ENCODE peak calls at places on chromosomes 12 and 14, in ten cellular contexts. I is pons, G is brain microvascular endothelial cell, U is smooth muscle cell of the brain vasculature, J is GM12891, Z is EL, W is COR-L47, M is mesothelial cell of epicardium, E is HL-60, F is Right ventricle myocardium inferior. L is an unnamed sample.

GRCh38 chr12:25208554-25208953 is 13.5 kb downstream of the ETFRF1 start:
- DNase-seq in I (no peak), G (no peak), U (no peak), J (no peak), Z (no peak), W (no peak), M (no peak), E (no peak), F (no peak), L (no peak)

GRCh38 chr14:61003571-61003970 is 22.5 kb downstream of the SLC38A6 start:
- DNase-seq in I (no peak), G (no peak), U (no peak), J (no peak), Z (peak; percentile 6), W (no peak), M (no peak), E (no peak), F (no peak), L (no peak)

GRCh38 chr14:56998728-56999127 is 188.4 kb upstream of the OTX2 start:
- DNase-seq in I (no peak), G (no peak), U (no peak), J (no peak), Z (no peak), W (no peak), M (no peak), E (no peak), F (no peak), L (no peak)

GRCh38 chr12:58413794-58414193 is 472.4 kb downstream of the ATP23 start:
- DNase-seq in I (no peak), G (peak; percentile 82), U (no peak), J (no peak), Z (peak; percentile 51), W (no peak), M (no peak), E (no peak), F (no peak), L (no peak)

GRCh38 chr12:51244269-51244668 is 5.6 kb downstream of the DAZAP2 start:
- DNase-seq in I (no peak), G (peak; percentile 22), U (no peak), J (no peak), Z (peak; percentile 40), W (no peak), M (no peak), E (no peak), F (no peak), L (no peak)

GRCh38 chr14:103139371-103140016 is 16.2 kb downstream of the TNFAIP2 start:
- DNase-seq in I (no peak), G (no peak), U (no peak), J (no peak), Z (no peak), W (no peak), M (no peak), E (no peak), F (no peak), L (no peak)

GRCh38 chr12:28082101-28082500 is 108.2 kb upstream of the CCDC91 start:
- DNase-seq in I (no peak), G (no peak), U (no peak), J (no peak), Z (no peak), W (no peak), M (no peak), E (no peak), F (no peak), L (no peak)

GRCh38 chr14:34629344-34629656 is 648 bp downstream of the SNX6 start:
- DNase-seq in I (no peak), G (no peak), U (no peak), J (no peak), Z (no peak), W (peak; percentile 19), M (no peak), E (no peak), F (no peak), L (no peak)

GRCh38 chr14:94787655-94788054 is 17.7 kb upstream of the GSC start:
- DNase-seq in I (no peak), G (no peak), U (no peak), J (no peak), Z (no peak), W (no peak), M (no peak), E (no peak), F (no peak), L (no peak)

GRCh38 chr14:53655080-53655785 is 301.4 kb downstream of the BMP4 start:
- DNase-seq in I (no peak), G (no peak), U (no peak), J (no peak), Z (no peak), W (no peak), M (no peak), E (no peak), F (no peak), L (no peak)

GRCh38 chr12:108514468-108514972 is 557 bp upstream of the FICD start:
- DNase-seq in I (no peak), G (no peak), U (no peak), J (no peak), Z (no peak), W (no peak), M (no peak), E (no peak), F (no peak), L (no peak)

GRCh38 chr12:131038159-131038558 is 84.5 kb downstream of the ADGRD1 start:
- DNase-seq in I (no peak), G (no peak), U (no peak), J (no peak), Z (no peak), W (no peak), M (no peak), E (no peak), F (no peak), L (no peak)

GRCh38 chr12:105744659-105745058 is 394.1 kb downstream of the NUAK1 start:
- DNase-seq in I (no peak), G (no peak), U (no peak), J (no peak), Z (no peak), W (no peak), M (no peak), E (no peak), F (no peak), L (no peak)

GRCh38 chr12:56688846-56689113 is 696 bp upstream of the PTGES3 start:
- DNase-seq in I (no peak), G (no peak), U (no peak), J (peak; percentile 47), Z (no peak), W (peak; percentile 65), M (no peak), E (no peak), F (no peak), L (no peak)

GRCh38 chr14:77128414-77128891 is 13.1 kb downstream of the ZDHHC22 start:
- DNase-seq in I (no peak), G (no peak), U (no peak), J (no peak), Z (peak; percentile 37), W (no peak), M (no peak), E (no peak), F (no peak), L (no peak)

GRCh38 chr14:68760771-68761170 is 32.1 kb downstream of the ZFP36L1 start:
- DNase-seq in I (no peak), G (no peak), U (no peak), J (no peak), Z (no peak), W (no peak), M (no peak), E (no peak), F (no peak), L (no peak)

GRCh38 chr12:68612245-68612644 is 1.5 kb downstream of the RAP1B start:
- DNase-seq in I (no peak), G (no peak), U (no peak), J (no peak), Z (peak; percentile 48), W (no peak), M (no peak), E (no peak), F (no peak), L (no peak)

GRCh38 chr14:87063181-87063580 is 929.8 kb downstream of the GALC start:
- DNase-seq in I (no peak), G (no peak), U (no peak), J (no peak), Z (no peak), W (no peak), M (no peak), E (no peak), F (no peak), L (no peak)

GRCh38 chr14:59282366-59282765 is 93.9 kb downstream of the DAAM1 start:
- DNase-seq in I (no peak), G (peak; percentile 63), U (no peak), J (no peak), Z (peak; percentile 75), W (no peak), M (no peak), E (peak; percentile 34), F (no peak), L (no peak)

GRCh38 chr14:58947156-58947555 is 241.3 kb upstream of the DAAM1 start:
- DNase-seq in I (no peak), G (peak; percentile 51), U (no peak), J (no peak), Z (no peak), W (no peak), M (no peak), E (no peak), F (no peak), L (no peak)

GRCh38 chr14:61750708-61751474 is 11.3 kb upstream of the SNAPC1 start:
- DNase-seq in I (peak; percentile 76), G (no peak), U (no peak), J (peak; percentile 54), Z (peak; percentile 78), W (peak; percentile 85), M (no peak), E (peak; percentile 46), F (peak; percentile 95), L (peak; percentile 75)

GRCh38 chr12:76957306-76957705 is 78.5 kb upstream of the CSRP2 start:
- DNase-seq in I (no peak), G (no peak), U (no peak), J (no peak), Z (no peak), W (no peak), M (no peak), E (no peak), F (no peak), L (no peak)

GRCh38 chr12:61018571-61018970 is 1241.6 kb upstream of the USP15 start:
- DNase-seq in I (no peak), G (no peak), U (no peak), J (no peak), Z (no peak), W (no peak), M (no peak), E (no peak), F (no peak), L (no peak)

GRCh38 chr12:77681726-77682125 is 149.0 kb upstream of the NAV3 start:
- DNase-seq in I (no peak), G (no peak), U (no peak), J (no peak), Z (no peak), W (no peak), M (no peak), E (no peak), F (no peak), L (no peak)

GRCh38 chr14:74619672-74620131 is 7.7 kb upstream of the LTBP2 start:
- DNase-seq in I (no peak), G (peak; percentile 96), U (no peak), J (no peak), Z (peak; percentile 100), W (no peak), M (no peak), E (no peak), F (peak; percentile 88), L (no peak)

GRCh38 chr14:67971627-67972625 is 152.3 kb downstream of the RAD51B start:
- DNase-seq in I (no peak), G (no peak), U (no peak), J (no peak), Z (peak; percentile 80), W (no peak), M (no peak), E (no peak), F (no peak), L (no peak)

GRCh38 chr12:69039881-69040280 is 106.9 kb upstream of the CPM start:
- DNase-seq in I (peak; percentile 22), G (no peak), U (no peak), J (no peak), Z (no peak), W (peak; percentile 0), M (no peak), E (no peak), F (no peak), L (no peak)

GRCh38 chr14:40139657-40140056 is 707.4 kb upstream of the FBXO33 start:
- DNase-seq in I (no peak), G (no peak), U (no peak), J (no peak), Z (no peak), W (no peak), M (no peak), E (no peak), F (no peak), L (no peak)